ENCODE peak calls at places on chromosomes 2 and 18, in four cellular contexts. R is adipocyte, B is K562, X is keratinocyte. J is an unnamed sample.

GRCh38 chr2:1811258-1811970 is 67.1 kb upstream of the PXDN start:
- DNase-seq in R (no peak), X (no peak), B (no peak), J (no peak)

GRCh38 chr2:198242093-198242492 is 437.7 kb downstream of the PLCL1 start:
- DNase-seq in X (no peak), R (no peak), B (no peak), J (no peak)

GRCh38 chr2:23135481-23136100 is 249.4 kb upstream of the KLHL29 start:
- DNase-seq in X (no peak), B (no peak), R (no peak), J (no peak)

GRCh38 chr18:13518382-13518781 is 208.0 kb downstream of the FAM210A start:
- DNase-seq in X (no peak), R (no peak), B (no peak), J (no peak)

GRCh38 chr2:54384301-54385035 is 71.7 kb upstream of the SPTBN1 start:
- DNase-seq in B (no peak), R (no peak), X (no peak), J (no peak)

GRCh38 chr2:230541934-230542380 is 126.0 kb downstream of the SP100 start:
- DNase-seq in B (no peak), R (peak), X (peak), J (no peak)

GRCh38 chr2:133135035-133135654 is 433.1 kb downstream of the NCKAP5 start:
- DNase-seq in X (no peak), B (no peak), R (no peak), J (no peak)

GRCh38 chr2:86052676-86053075 is 53.0 kb downstream of the POLR1A start:
- DNase-seq in R (no peak), B (no peak), X (no peak), J (no peak)

GRCh38 chr18:42392416-42392815 is 437.4 kb downstream of the PIK3C3 start:
- DNase-seq in X (no peak), R (no peak), B (no peak), J (no peak)

GRCh38 chr2:20925265-20925889 is 102.5 kb upstream of the LDAH start:
- DNase-seq in B (peak), X (no peak), R (peak), J (peak)

GRCh38 chr2:62362561-62362960 is 143.4 kb downstream of the TMEM17 start:
- DNase-seq in B (no peak), X (peak), R (no peak), J (no peak)

GRCh38 chr2:225737556-225737955 is 338.0 kb downstream of the NYAP2 start:
- DNase-seq in R (peak), B (no peak), X (peak), J (no peak)

GRCh38 chr2:159907914-159908313 is 109.9 kb upstream of the CD302 start:
- DNase-seq in X (no peak), R (no peak), B (no peak), J (no peak)

GRCh38 chr18:10455726-10456453 is 1.5 kb downstream of the APCDD1 start:
- DNase-seq in R (no peak), B (no peak), X (no peak), J (no peak)

GRCh38 chr18:12076424-12077140 is 17.1 kb upstream of the ANKRD62 start:
- DNase-seq in B (peak), X (no peak), R (peak), J (no peak)

GRCh38 chr2:108365656-108366055 is 12.1 kb upstream of the SULT1C4 start:
- DNase-seq in B (no peak), R (no peak), X (no peak), J (no peak)

GRCh38 chr18:3340682-3341097 is 78.8 kb downstream of the MYL12B start:
- DNase-seq in X (no peak), B (peak), R (no peak), J (no peak)

GRCh38 chr2:149050188-149050587 is 11.7 kb downstream of the LYPD6B start:
- DNase-seq in X (no peak), B (no peak), R (peak), J (no peak)

GRCh38 chr18:10051877-10052631 is 138.2 kb downstream of the VAPA start:
- DNase-seq in X (no peak), B (no peak), R (peak), J (no peak)

GRCh38 chr2:59196511-59196910 is 955.4 kb upstream of the FANCL start:
- DNase-seq in R (peak), B (no peak), X (no peak), J (no peak)

GRCh38 chr2:168189835-168190426 is 57.5 kb downstream of the STK39 start:
- DNase-seq in R (peak), B (no peak), X (peak), J (no peak)

GRCh38 chr2:182132605-182133004 is 147.0 kb downstream of the PPP1R1C start:
- DNase-seq in B (no peak), R (peak), X (no peak), J (no peak)

GRCh38 chr2:23107341-23107941 is 277.5 kb upstream of the KLHL29 start:
- DNase-seq in B (no peak), X (no peak), R (no peak), J (no peak)

GRCh38 chr2:56681659-56682396 is 498.0 kb downstream of the CCDC85A start:
- DNase-seq in B (no peak), R (peak), X (no peak), J (no peak)

GRCh38 chr2:136006658-136007057 is 21.2 kb upstream of the DARS1 start:
- DNase-seq in X (no peak), B (no peak), R (peak), J (no peak)
- H3K9ac ChIP-seq in X (no peak), B (no peak), R (no peak), J (no peak)

DNA sequence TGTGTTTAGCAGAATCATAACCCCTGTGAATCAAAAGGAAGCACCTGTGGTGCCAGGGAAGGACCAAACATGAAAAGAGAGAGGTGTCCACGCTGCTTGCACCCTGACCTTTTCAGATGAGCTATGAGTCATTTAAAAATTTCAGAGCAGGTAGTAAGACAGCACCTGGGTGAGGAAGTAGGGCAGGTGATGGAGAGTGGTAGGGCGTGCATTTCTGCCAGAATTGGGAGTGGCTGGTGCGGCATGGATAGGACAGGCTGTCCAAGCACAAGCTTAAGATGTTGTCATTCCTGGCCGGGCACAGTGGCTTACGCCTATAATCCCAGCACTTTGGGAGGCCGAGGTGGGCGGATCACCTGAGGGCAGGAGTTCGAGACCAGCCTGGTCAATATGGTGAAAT is 36.8 kb downstream of the NPAS2 start:
- DNase-seq in B (no peak), R (no peak), X (no peak), J (no peak)
- H3K9ac ChIP-seq in B (no peak), R (no peak), X (no peak), J (no peak)

GRCh38 chr2:120743657-120744056 is 8.0 kb downstream of the GLI2 start:
- DNase-seq in R (no peak), X (no peak), B (no peak), J (no peak)

GRCh38 chr2:120740375-120740764 is 4.7 kb downstream of the GLI2 start:
- DNase-seq in B (no peak), X (no peak), R (no peak), J (no peak)

GRCh38 chr2:120738786-120739771 is 3.4 kb downstream of the GLI2 start:
- DNase-seq in R (no peak), B (no peak), X (no peak), J (no peak)

GRCh38 chr2:120740765-120741513 is 5.3 kb downstream of the GLI2 start:
- DNase-seq in X (no peak), R (no peak), B (no peak), J (no peak)

DNA sequence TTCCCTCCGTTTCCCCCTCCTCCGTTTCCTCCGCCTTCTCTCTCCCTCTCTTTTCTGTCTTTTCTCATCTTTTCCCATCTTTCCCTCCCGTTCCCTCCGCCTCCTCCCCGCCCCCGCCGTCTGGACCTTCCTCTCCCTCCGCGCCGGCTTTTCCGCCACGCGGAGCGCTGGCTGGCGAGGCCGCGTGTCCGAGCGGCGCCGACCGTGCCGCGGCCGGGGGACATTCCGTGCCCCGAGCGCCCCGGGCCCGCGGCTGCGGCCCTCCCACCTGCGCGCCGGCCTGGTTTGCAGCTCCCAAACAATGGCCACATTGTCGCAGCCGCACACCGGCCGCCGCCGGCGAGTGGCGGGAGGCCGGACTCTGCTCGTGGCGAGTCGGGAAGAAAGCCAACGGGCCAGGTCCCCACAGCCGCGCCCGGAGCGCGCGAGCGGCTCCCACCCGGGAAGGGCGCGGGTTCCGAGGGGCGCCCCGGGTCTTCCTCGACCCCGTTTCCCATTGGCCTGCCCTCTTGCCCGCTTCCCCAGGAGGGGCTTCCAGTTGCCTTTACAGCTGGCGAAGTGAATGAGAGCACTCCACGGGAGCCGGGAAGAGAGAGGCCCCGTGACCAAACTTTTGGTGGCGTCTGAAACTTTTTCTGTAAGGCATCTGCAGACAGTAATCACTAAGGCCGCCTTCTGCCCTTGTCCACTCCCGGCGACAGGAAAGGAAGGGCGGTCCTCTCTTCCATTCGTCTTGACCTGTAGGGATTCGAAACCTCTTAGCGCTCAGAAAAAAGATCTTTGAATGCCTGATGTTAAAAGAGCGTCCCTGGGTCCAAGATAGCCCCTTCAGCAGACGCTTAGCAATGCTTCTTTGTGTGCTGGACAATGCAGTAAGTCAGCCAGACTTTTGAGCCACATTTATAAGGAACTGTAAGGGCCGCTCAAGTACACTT is 6.1 kb downstream of the GLI2 start:
- DNase-seq in R (peak), B (no peak), X (no peak), J (no peak)
- H3K9ac ChIP-seq in R (peak), B (no peak), X (no peak), J (no peak)

DNA sequence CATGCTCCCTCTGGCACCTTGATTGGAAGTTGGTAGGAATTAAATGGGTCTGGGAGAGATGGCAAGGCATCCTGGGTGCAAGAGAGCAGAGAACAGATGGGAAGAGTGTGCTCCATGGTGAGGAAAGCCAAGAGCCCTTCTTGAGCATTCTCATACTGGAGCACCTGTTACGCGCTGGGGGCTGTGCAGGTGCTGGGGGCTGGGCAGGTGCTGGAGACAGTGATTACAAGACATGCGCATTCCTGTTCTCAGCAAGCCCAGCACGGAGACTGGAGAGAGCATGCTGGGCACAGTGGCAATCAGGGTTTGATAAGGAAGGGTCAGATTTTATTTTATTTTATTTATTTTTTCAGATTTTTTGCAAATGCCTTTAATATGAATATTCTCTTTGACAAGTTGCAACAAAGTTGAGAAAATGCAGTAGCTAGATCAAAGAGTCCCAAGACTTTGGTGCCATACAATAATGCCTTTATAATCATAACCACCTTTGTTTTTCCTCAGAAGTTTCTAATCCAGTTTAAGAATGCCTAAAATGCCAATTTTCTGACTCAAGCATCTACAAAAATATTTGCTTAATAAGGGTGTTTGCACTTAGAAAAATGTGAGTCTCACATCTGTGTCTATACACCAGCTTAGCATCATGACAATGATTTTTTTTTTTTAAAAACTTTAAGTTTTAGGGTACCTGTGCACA is 193.3 kb downstream of the RNF152 start:
- DNase-seq in B (no peak), R (no peak), X (no peak), J (no peak)
- H3K9ac ChIP-seq in B (no peak), R (no peak), X (no peak), J (no peak)

GRCh38 chr2:8608411-8608954 is 73.4 kb upstream of the ID2 start:
- DNase-seq in X (no peak), B (no peak), R (peak), J (no peak)

GRCh38 chr2:8605350-8606065 is 76.3 kb upstream of the ID2 start:
- DNase-seq in R (peak), X (no peak), B (no peak), J (no peak)

GRCh38 chr2:8607591-8607990 is 74.3 kb upstream of the ID2 start:
- DNase-seq in B (no peak), X (no peak), R (peak), J (no peak)

GRCh38 chr2:8606226-8606625 is 75.6 kb upstream of the ID2 start:
- DNase-seq in R (no peak), X (no peak), B (no peak), J (no peak)

DNA sequence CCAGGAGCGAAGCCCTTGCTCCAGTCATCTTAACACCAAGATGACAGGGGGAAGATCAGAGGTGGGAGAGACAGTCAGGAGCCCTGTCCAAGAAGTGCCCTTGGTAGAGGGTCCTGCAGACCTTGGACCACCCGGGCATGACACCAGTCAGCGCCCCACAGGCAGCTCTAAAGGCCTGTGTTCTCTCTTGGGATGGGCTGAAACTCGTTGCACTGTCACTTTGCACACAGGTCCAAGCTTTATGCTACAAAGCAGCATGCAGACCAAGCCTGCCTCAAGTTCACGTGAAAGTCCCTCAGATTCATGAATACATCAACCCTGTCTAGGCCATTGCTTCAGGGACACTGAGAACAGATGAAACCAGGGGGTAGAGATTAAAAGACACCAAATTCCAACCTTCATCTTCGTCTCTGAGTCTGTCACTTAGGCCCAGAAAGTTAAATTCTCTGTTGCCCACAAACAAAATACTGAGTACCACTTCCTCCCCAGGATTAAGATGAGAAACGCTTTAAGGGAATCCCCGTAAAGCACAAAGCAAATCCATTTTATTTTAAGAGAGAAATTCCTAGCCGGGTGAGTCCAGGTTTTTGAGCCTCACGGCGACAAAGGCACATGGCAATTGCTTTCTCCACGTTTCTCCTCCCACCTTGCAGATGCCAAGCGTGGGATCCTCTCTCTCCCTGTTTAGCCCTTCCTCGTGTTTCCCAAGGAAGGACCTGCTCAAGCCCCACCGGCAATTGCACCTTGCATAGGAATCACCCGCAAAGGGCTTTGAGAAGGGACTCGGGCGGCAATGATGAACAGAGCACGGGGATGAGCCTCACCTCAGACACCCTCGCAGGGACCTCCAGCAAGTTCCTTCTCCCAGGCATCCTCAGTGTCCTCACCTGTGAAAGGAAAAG is 75.0 kb upstream of the ID2 start:
- DNase-seq in B (no peak), X (no peak), R (peak), J (no peak)
- H3K9ac ChIP-seq in B (no peak), X (no peak), R (no peak), J (no peak)

GRCh38 chr2:3637692-3638455 is 20.1 kb upstream of the ALLC start:
- DNase-seq in B (no peak), X (no peak), R (no peak), J (no peak)
- H3K9ac ChIP-seq in B (no peak), X (no peak), R (no peak), J (no peak)

GRCh38 chr2:201966691-201967388 is 66.8 kb upstream of the FZD7 start:
- DNase-seq in R (no peak), B (no peak), X (no peak), J (no peak)

GRCh38 chr2:201962766-201963555 is 70.7 kb upstream of the FZD7 start:
- DNase-seq in X (no peak), B (no peak), R (no peak), J (no peak)

GRCh38 chr2:201964011-201964410 is 69.6 kb upstream of the FZD7 start:
- DNase-seq in R (no peak), B (no peak), X (no peak), J (no peak)

GRCh38 chr2:201965550-201965949 is 68.1 kb upstream of the FZD7 start:
- DNase-seq in R (no peak), B (no peak), X (no peak), J (no peak)

DNA sequence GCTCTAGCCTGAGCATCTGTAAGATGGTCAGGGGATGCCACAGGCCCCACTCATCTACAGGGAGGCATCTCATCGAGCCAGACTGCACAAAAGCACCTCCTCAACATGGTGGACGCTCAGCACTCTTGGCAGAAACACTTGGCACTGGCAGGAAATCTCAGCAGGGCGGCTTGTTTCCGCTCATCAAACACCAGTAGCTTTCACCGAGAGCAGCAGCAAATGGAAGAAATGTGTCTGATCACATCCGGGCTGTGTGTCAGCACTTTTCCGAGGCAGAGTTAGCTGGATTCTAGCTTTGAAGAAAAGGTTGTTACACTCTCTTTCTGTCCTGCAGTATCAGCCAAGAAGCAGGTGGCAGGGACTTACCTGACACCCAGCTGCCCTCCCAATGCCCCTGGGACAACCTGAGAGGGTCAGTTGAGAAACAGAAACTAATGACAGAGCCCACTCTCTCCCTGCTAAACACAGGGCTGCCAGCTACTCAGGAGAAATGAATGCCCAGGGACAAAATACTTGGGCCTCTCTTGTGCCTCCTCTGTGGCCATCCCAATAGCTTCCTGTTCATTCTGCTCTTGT is 68.9 kb upstream of the FZD7 start:
- DNase-seq in X (no peak), R (no peak), B (no peak), J (no peak)
- H3K9ac ChIP-seq in X (no peak), R (no peak), B (no peak), J (no peak)

DNA sequence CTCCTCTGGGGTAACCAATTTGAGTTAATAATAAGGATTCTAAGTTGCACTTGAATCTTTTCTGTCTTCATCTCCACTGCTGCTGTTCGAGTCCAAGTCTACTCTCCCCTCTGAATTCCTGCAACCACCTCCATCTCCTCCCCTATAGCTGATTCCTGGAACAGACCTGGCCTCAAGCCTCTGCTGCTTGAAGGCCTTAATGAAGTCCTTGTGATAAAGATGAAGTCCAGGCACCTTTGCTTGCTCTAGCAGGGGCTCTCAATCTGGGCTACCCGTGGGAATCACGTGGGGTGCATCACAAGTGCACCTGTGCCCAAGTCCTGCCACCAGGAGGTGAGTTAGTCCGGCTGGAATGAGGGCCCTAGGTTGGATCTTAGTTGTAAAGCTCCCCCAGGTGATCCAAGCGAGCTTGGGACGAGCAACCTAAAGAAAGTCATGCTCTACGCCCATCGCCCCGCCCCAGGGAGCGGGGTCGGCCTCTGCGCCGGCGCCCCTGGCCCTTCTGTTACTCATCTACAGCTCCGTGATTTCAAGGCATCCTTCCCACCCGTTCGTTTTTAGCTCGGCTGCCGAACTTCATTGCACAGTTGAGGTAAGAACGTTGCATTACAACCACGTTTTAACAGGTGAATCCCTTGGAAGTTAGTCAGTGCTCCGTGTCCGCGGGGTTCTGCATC is 905 bp upstream of the IAH1 start:
- DNase-seq in R (no peak), X (no peak), B (no peak), J (peak)
- H3K9ac ChIP-seq in R (peak), X (no peak), B (no peak), J (peak)

J was measured in Karpas-422.